ENCODE peak calls at places on chromosomes 12 and 14, in ten cellular contexts. Z is NCI-H748 treated with DMSO at 0.1 percent for 48 hours; I is stimulated activated CD4-positive, alpha-beta T cell treated with anti-CD3 and anti-CD28 coated beads, TNF-alpha, amount 100 ng/mL, for 1 hour; P is astrocyte of the spinal cord; R is retina; K is A172; N is cortex of kidney; L is HTR-8/SVneo; E is activated CD4-positive, alpha-beta T cell treated with anti-CD3 and anti-CD28 coated beads, Interleukin-2, amount 10 ng/mL, durations not matched to agents 24 days and 14 days; M is HS-5. A is an unnamed sample.

GRCh38 chr12:16599081-16599480 is 6.9 kb downstream of the LMO3 start:
- DNase-seq in K (no peak), N (no peak), E (no peak), M (no peak), Z (no peak), R (no peak), P (no peak), L (no peak), I (no peak), A (no peak)

GRCh38 chr12:106066051-106066705 is 72.6 kb downstream of the NUAK1 start:
- DNase-seq in R (no peak), K (no peak), P (no peak), M (no peak), I (no peak), L (no peak), N (no peak), Z (no peak), E (no peak), A (no peak)

GRCh38 chr14:57382283-57382682 is 8.1 kb upstream of the NAA30 start:
- DNase-seq in I (no peak), Z (no peak), P (peak; percentile 69), M (peak; percentile 78), E (no peak), R (no peak), L (peak; percentile 51), K (peak; percentile 58), N (no peak), A (no peak)

GRCh38 chr12:15738438-15739015 is 50.7 kb downstream of the EPS8 start:
- DNase-seq in K (no peak), Z (no peak), P (no peak), R (no peak), L (no peak), M (no peak), E (no peak), I (no peak), N (no peak), A (no peak)

GRCh38 chr12:92784795-92785562 is 82.2 kb downstream of the PLEKHG7 start:
- DNase-seq in R (peak; percentile 25), K (peak; percentile 73), P (peak; percentile 87), Z (peak; percentile 95), I (no peak), N (no peak), M (peak; percentile 42), E (peak; percentile 82), L (peak; percentile 64), A (no peak)

GRCh38 chr12:53849113-53849512 is 89.5 kb upstream of the HOXC13 start:
- DNase-seq in E (no peak), I (no peak), R (no peak), K (no peak), Z (no peak), P (no peak), M (no peak), L (no peak), N (no peak), A (no peak)

GRCh38 chr14:106789318-106789717 is 1262.9 kb downstream of the TMEM121 start:
- DNase-seq in K (no peak), I (no peak), Z (no peak), M (no peak), N (no peak), E (no peak), R (no peak), L (no peak), P (no peak), A (no peak)

GRCh38 chr12:13275366-13275765 is 78.8 kb downstream of the EMP1 start:
- DNase-seq in M (no peak), L (no peak), P (no peak), I (no peak), N (no peak), Z (no peak), R (no peak), K (no peak), E (no peak), A (no peak)

GRCh38 chr14:51094901-51095853 is at the start of gene TRIM9:
- DNase-seq in K (peak; percentile 80), E (peak; percentile 97), P (peak; percentile 95), L (peak; percentile 97), N (no peak), M (peak; percentile 86), Z (peak; percentile 95), R (peak; percentile 99), I (peak; percentile 67), A (peak; percentile 95)

GRCh38 chr12:94545937-94546771 is 86.5 kb upstream of the CEP83 start:
- DNase-seq in K (peak; percentile 64), N (no peak), R (peak; percentile 64), E (no peak), I (no peak), M (no peak), P (peak; percentile 66), Z (peak; percentile 11), L (peak; percentile 56), A (no peak)

GRCh38 chr12:12086975-12087692 is 16.4 kb downstream of the BCL2L14 start:
- DNase-seq in L (no peak), Z (no peak), R (no peak), M (no peak), I (no peak), P (no peak), E (no peak), N (no peak), K (no peak), A (no peak)

GRCh38 chr12:79360936-79361335 is 329.8 kb downstream of the PAWR start:
- DNase-seq in N (no peak), I (no peak), Z (no peak), E (no peak), P (no peak), K (no peak), L (no peak), R (no peak), M (no peak), A (no peak)

GRCh38 chr14:100138082-100138787 is 21.2 kb downstream of the DEGS2 start:
- DNase-seq in L (no peak), Z (no peak), K (no peak), P (no peak), M (no peak), N (no peak), R (no peak), E (no peak), I (no peak), A (no peak)

GRCh38 chr12:107917912-107918800 is 143.7 kb downstream of the ASCL4 start:
- DNase-seq in E (no peak), Z (peak; percentile 37), N (no peak), P (peak; percentile 7), R (peak; percentile 43), M (no peak), L (peak; percentile 26), I (no peak), K (peak; percentile 16), A (no peak)

GRCh38 chr12:30888241-30888640 is 38.3 kb upstream of the TSPAN11 start:
- DNase-seq in R (no peak), M (no peak), E (no peak), Z (no peak), N (no peak), L (no peak), K (no peak), P (no peak), I (no peak), A (no peak)

GRCh38 chr12:93581370-93581769 is 8.9 kb downstream of the SOCS2 start:
- DNase-seq in R (no peak), M (no peak), L (no peak), Z (no peak), E (no peak), P (no peak), K (no peak), I (no peak), N (no peak), A (no peak)

GRCh38 chr12:8692573-8692972 is 5.2 kb upstream of the RIMKLB start:
- DNase-seq in N (no peak), I (no peak), E (no peak), M (no peak), P (peak; percentile 76), K (peak; percentile 44), Z (no peak), L (no peak), R (peak; percentile 71), A (no peak)

GRCh38 chr12:55830601-55831406 is 1.4 kb upstream of the DNAJC14 start:
- DNase-seq in M (no peak), P (peak; percentile 77), N (no peak), R (peak; percentile 97), Z (peak; percentile 74), E (peak; percentile 87), K (no peak), L (peak; percentile 65), I (no peak), A (peak; percentile 53)

GRCh38 chr12:106599302-106599701 is 16.5 kb downstream of the RFX4 start:
- DNase-seq in L (no peak), N (no peak), M (no peak), I (no peak), K (no peak), R (no peak), Z (no peak), E (no peak), P (no peak), A (no peak)

GRCh38 chr12:30599631-30600030 is 96.0 kb downstream of the IPO8 start:
- DNase-seq in Z (peak; percentile 89), M (no peak), R (no peak), P (peak; percentile 6), K (no peak), N (no peak), E (no peak), L (no peak), I (no peak), A (no peak)

GRCh38 chr14:41986726-41987125 is 380.1 kb downstream of the LRFN5 start:
- DNase-seq in R (no peak), L (peak; percentile 2), I (no peak), E (no peak), Z (no peak), K (peak; percentile 73), P (peak; percentile 42), M (peak; percentile 44), N (no peak), A (no peak)

GRCh38 chr12:24600996-24601395 is 347.9 kb downstream of the BCAT1 start:
- DNase-seq in N (no peak), K (peak; percentile 81), Z (no peak), L (peak; percentile 25), I (no peak), P (peak; percentile 77), E (no peak), M (peak; percentile 85), R (no peak), A (no peak)

GRCh38 chr14:49852351-49853157 is at the start of gene NEMF:
- DNase-seq in M (peak; percentile 91), E (peak; percentile 96), N (peak; percentile 15), P (peak; percentile 93), I (peak; percentile 50), K (peak; percentile 65), R (peak; percentile 99), L (peak; percentile 77), Z (peak; percentile 90), A (peak; percentile 88)

GRCh38 chr12:40907115-40907521 is 214.9 kb downstream of the CNTN1 start:
- DNase-seq in K (peak; percentile 18), E (no peak), P (peak; percentile 41), M (peak; percentile 36), Z (no peak), I (no peak), L (no peak), R (no peak), N (no peak), A (peak; percentile 10)

GRCh38 chr14:85527006-85527405 is 2.9 kb upstream of the FLRT2 start:
- DNase-seq in E (no peak), M (peak; percentile 67), N (no peak), I (no peak), P (peak; percentile 51), Z (no peak), K (peak; percentile 49), L (peak; percentile 8), R (no peak), A (no peak)

GRCh38 chr14:53793790-53794560 is 162.7 kb downstream of the BMP4 start:
- DNase-seq in I (no peak), R (no peak), N (no peak), K (peak; percentile 11), L (no peak), Z (peak; percentile 33), P (peak; percentile 30), M (no peak), E (no peak), A (no peak)

A was measured in activated CD4-positive, alpha-beta memory T cell treated with anti-CD3 and anti-CD28 coated beads for 36 hours.